ENCODE peak calls at places on chromosomes 4 and X, in four cellular contexts. V is WTC11, R is psoas muscle, H is NCI-H1092. X is an unnamed sample.

GRCh38 chr4:141347738-141348524 is 127.2 kb downstream of the ZNF330 start:
- DNase-seq in V (no peak), H (no peak), R (no peak), X (peak)

GRCh38 chr4:13545394-13545808 is 1.1 kb upstream of the NKX3-2 start:
- DNase-seq in V (no peak), H (no peak), R (no peak), X (no peak)

GRCh38 chrX:49840679-49841078 is 11.6 kb downstream of the PAGE4 start:
- DNase-seq in H (peak), R (peak), V (peak), X (peak)

GRCh38 chrX:38052096-38052495 is 45.7 kb downstream of the SYTL5 start:
- DNase-seq in H (no peak), V (no peak), R (no peak), X (peak)

GRCh38 chr4:74543247-74543670 is 98.3 kb downstream of the AREG start:
- DNase-seq in H (no peak), V (no peak), R (no peak), X (no peak)

GRCh38 chrX:153684447-153685178 is 3.1 kb upstream of the SLC6A8 start:
- DNase-seq in R (no peak), H (no peak), V (peak), X (no peak)

GRCh38 chr4:138572007-138572406 is 329.9 kb upstream of the SLC7A11 start:
- DNase-seq in V (no peak), H (no peak), R (no peak), X (peak)

GRCh38 chrX:40806511-40807220 is 71.3 kb upstream of the MED14 start:
- DNase-seq in R (no peak), H (no peak), V (no peak), X (peak)

GRCh38 chr4:114025176-114025777 is 45.8 kb upstream of the ARSJ start:
- DNase-seq in R (no peak), H (no peak), V (no peak), X (no peak)

X was measured in ELR.